ENCODE peak calls at places on chromosomes 12 and 14, in eight cellular contexts. One of them, this sample, is unnamed.

GRCh38 chr12:40211185-40211584 is 13.6 kb upstream of the LRRK2 start:
- DNase-seq in neural progenitor cell: no peak
- DNase-seq in endothelial cell of umbilical vein: no peak
- DNase-seq in hepatocyte: no peak
- DNase-seq in neuronal stem cell: no peak
- DNase-seq in H9: no peak
- DNase-seq in fibroblast of lung: no peak
- DNase-seq in IMR-90: no peak
- DNase-seq in this sample: no peak

GRCh38 chr12:58554522-58555157 is 365.7 kb downstream of the LRIG3 start:
- DNase-seq in neural progenitor cell: no peak
- DNase-seq in endothelial cell of umbilical vein: no peak
- DNase-seq in hepatocyte: no peak
- DNase-seq in neuronal stem cell: no peak
- DNase-seq in H9: no peak
- DNase-seq in fibroblast of lung: peak
- DNase-seq in IMR-90: no peak
- DNase-seq in this sample: no peak

GRCh38 chr14:62722406-62722805 is 322.9 kb downstream of the KCNH5 start:
- DNase-seq in neural progenitor cell: no peak
- DNase-seq in endothelial cell of umbilical vein: no peak
- DNase-seq in hepatocyte: no peak
- DNase-seq in neuronal stem cell: no peak
- DNase-seq in H9: no peak
- DNase-seq in fibroblast of lung: no peak
- DNase-seq in IMR-90: peak
- DNase-seq in this sample: no peak

GRCh38 chr12:113470871-113471618 is 626 bp downstream of the LHX5 start:
- DNase-seq in neural progenitor cell: peak
- DNase-seq in endothelial cell of umbilical vein: no peak
- DNase-seq in hepatocyte: no peak
- DNase-seq in neuronal stem cell: peak
- DNase-seq in H9: peak
- DNase-seq in fibroblast of lung: no peak
- DNase-seq in IMR-90: no peak
- DNase-seq in this sample: no peak

GRCh38 chr12:132502149-132502881 is 12.4 kb downstream of the FBRSL1 start:
- DNase-seq in neural progenitor cell: peak
- DNase-seq in endothelial cell of umbilical vein: no peak
- DNase-seq in hepatocyte: no peak
- DNase-seq in neuronal stem cell: peak
- DNase-seq in H9: peak
- DNase-seq in fibroblast of lung: no peak
- DNase-seq in IMR-90: no peak
- DNase-seq in this sample: peak

GRCh38 chr12:93297032-93297431 is 80.7 kb upstream of the NUDT4 start:
- DNase-seq in neural progenitor cell: no peak
- DNase-seq in endothelial cell of umbilical vein: no peak
- DNase-seq in hepatocyte: no peak
- DNase-seq in neuronal stem cell: no peak
- DNase-seq in H9: no peak
- DNase-seq in fibroblast of lung: no peak
- DNase-seq in IMR-90: no peak
- DNase-seq in this sample: no peak

GRCh38 chr14:79596531-79596930 is 614.8 kb downstream of the DIO2 start:
- DNase-seq in neural progenitor cell: no peak
- DNase-seq in endothelial cell of umbilical vein: no peak
- DNase-seq in hepatocyte: peak
- DNase-seq in neuronal stem cell: no peak
- DNase-seq in H9: no peak
- DNase-seq in fibroblast of lung: peak
- DNase-seq in IMR-90: peak
- DNase-seq in this sample: no peak

GRCh38 chr12:90086281-90086680 is 377.6 kb upstream of the ATP2B1 start:
- DNase-seq in neural progenitor cell: no peak
- DNase-seq in endothelial cell of umbilical vein: no peak
- DNase-seq in hepatocyte: no peak
- DNase-seq in neuronal stem cell: no peak
- DNase-seq in H9: no peak
- DNase-seq in fibroblast of lung: peak
- DNase-seq in IMR-90: peak
- DNase-seq in this sample: no peak

GRCh38 chr12:6182279-6182898 is 17.8 kb upstream of the CD9 start:
- DNase-seq in neural progenitor cell: no peak
- DNase-seq in endothelial cell of umbilical vein: peak
- DNase-seq in hepatocyte: peak
- DNase-seq in neuronal stem cell: no peak
- DNase-seq in H9: peak
- DNase-seq in fibroblast of lung: peak
- DNase-seq in IMR-90: peak
- DNase-seq in this sample: no peak
- H3K27ac ChIP-seq in neural progenitor cell: no peak
- H3K27ac ChIP-seq in endothelial cell of umbilical vein: peak
- H3K27ac ChIP-seq in hepatocyte: peak
- H3K27ac ChIP-seq in neuronal stem cell: no peak
- H3K27ac ChIP-seq in H9: no peak
- H3K27ac ChIP-seq in fibroblast of lung: peak
- H3K27ac ChIP-seq in IMR-90: peak
- H3K27ac ChIP-seq in this sample: no peak

DNA sequence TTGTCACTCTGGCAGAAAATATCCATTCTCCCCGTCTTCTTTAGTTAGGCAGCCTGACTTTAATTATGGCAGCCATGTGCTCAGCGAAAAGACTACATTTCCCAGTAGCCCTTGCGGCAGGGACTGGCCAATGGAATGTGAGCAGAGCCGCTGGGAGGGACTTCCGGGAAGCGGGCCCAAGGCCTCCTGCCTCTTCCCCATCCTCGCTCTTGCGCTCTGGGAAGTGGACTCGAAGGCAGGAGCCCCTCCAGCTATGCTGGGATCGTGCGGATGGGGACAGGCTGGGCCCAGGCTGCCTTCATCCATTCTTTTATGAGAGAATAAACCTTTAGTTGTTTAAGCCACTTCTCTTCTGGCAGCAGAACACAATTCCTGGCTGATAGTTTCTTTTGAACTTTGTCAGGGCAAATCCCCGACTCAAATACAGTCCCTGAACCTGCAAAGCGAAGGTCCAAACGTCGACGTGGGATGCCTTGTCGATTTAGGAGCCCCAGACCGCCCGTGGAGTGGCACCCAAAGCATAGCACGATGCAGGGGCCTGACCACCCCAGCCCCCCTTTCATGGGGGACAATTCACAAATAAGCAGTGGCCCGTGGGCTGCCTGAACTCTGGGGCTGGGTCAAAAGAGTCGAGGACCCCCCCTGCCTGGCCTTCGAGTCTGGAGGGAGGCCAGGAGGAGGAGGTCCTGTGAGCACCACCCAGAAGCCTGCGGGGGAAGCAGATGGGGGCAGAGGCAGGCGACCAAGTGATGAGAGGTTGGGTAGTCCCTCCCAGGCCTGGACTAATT is 15.6 kb upstream of the LRTM2 start:
- DNase-seq in neural progenitor cell: peak
- DNase-seq in endothelial cell of umbilical vein: peak
- DNase-seq in hepatocyte: peak
- DNase-seq in neuronal stem cell: peak
- DNase-seq in H9: peak
- DNase-seq in fibroblast of lung: peak
- DNase-seq in IMR-90: peak
- DNase-seq in this sample: peak
- H2AFZ ChIP-seq in neural progenitor cell: peak
- H2AFZ ChIP-seq in endothelial cell of umbilical vein: peak
- H2AFZ ChIP-seq in hepatocyte: peak
- H2AFZ ChIP-seq in neuronal stem cell: peak
- H2AFZ ChIP-seq in H9: no peak
- H2AFZ ChIP-seq in fibroblast of lung: peak
- H2AFZ ChIP-seq in IMR-90: peak
- H2AFZ ChIP-seq in this sample: peak

GRCh38 chr14:89293349-89293916 is 123.6 kb downstream of the FOXN3 start:
- DNase-seq in neural progenitor cell: no peak
- DNase-seq in endothelial cell of umbilical vein: no peak
- DNase-seq in hepatocyte: no peak
- DNase-seq in neuronal stem cell: no peak
- DNase-seq in H9: peak
- DNase-seq in fibroblast of lung: no peak
- DNase-seq in IMR-90: no peak
- DNase-seq in this sample: no peak
- H3K27ac ChIP-seq in neural progenitor cell: no peak
- H3K27ac ChIP-seq in endothelial cell of umbilical vein: no peak
- H3K27ac ChIP-seq in hepatocyte: no peak
- H3K27ac ChIP-seq in neuronal stem cell: no peak
- H3K27ac ChIP-seq in H9: peak
- H3K27ac ChIP-seq in fibroblast of lung: no peak
- H3K27ac ChIP-seq in IMR-90: no peak
- H3K27ac ChIP-seq in this sample: no peak

DNA sequence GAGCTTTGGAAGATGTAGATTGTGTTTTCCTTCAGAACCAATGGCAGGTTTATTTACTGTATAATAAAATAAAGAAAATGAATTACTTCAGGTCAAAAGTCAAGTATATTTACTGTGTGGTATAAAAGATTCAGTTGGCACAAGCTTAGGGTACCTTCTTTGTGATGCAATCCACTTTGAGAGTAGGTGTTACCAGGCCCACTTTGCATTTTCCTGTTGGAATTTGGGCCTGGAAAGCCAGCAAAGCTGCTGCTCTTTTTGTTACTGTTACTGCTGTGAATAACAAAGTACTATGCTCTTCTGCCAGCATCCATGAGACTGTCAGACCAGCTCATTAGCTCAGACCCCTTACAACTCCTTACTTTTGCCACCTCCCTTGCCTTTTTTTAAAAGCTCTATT is 649.0 kb upstream of the SEL1L start:
- DNase-seq in neural progenitor cell: no peak
- DNase-seq in endothelial cell of umbilical vein: no peak
- DNase-seq in hepatocyte: no peak
- DNase-seq in neuronal stem cell: no peak
- DNase-seq in H9: no peak
- DNase-seq in fibroblast of lung: no peak
- DNase-seq in IMR-90: no peak
- DNase-seq in this sample: no peak
- H2AFZ ChIP-seq in neural progenitor cell: no peak
- H2AFZ ChIP-seq in endothelial cell of umbilical vein: no peak
- H2AFZ ChIP-seq in hepatocyte: no peak
- H2AFZ ChIP-seq in neuronal stem cell: no peak
- H2AFZ ChIP-seq in H9: no peak
- H2AFZ ChIP-seq in fibroblast of lung: no peak
- H2AFZ ChIP-seq in IMR-90: no peak
- H2AFZ ChIP-seq in this sample: no peak

DNA sequence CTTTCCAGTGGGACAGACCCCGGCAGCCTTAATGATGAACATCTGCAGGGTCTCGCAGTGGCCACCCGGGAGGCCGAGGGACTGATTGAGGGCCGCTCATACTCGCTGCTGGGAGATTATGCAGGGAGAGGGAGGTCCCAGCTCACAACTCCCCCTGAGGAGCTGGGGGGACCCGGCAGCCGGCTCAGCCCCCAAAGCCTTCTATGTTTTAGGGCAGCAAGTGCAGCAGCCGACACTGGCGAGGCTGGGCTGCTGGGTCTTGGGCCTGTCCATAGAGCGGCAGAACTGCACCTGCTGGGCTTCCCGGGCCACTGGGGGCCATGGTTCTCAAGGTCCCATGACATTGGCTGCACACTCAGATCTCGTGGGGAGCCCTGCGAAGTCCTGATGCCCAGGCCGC is 110.7 kb downstream of the RFLNA start:
- DNase-seq in neural progenitor cell: no peak
- DNase-seq in endothelial cell of umbilical vein: no peak
- DNase-seq in hepatocyte: no peak
- DNase-seq in neuronal stem cell: no peak
- DNase-seq in H9: no peak
- DNase-seq in fibroblast of lung: no peak
- DNase-seq in IMR-90: no peak
- DNase-seq in this sample: no peak
- H3K27ac ChIP-seq in neural progenitor cell: no peak
- H3K27ac ChIP-seq in endothelial cell of umbilical vein: no peak
- H3K27ac ChIP-seq in hepatocyte: no peak
- H3K27ac ChIP-seq in neuronal stem cell: no peak
- H3K27ac ChIP-seq in H9: no peak
- H3K27ac ChIP-seq in fibroblast of lung: no peak
- H3K27ac ChIP-seq in IMR-90: no peak
- H3K27ac ChIP-seq in this sample: no peak

DNA sequence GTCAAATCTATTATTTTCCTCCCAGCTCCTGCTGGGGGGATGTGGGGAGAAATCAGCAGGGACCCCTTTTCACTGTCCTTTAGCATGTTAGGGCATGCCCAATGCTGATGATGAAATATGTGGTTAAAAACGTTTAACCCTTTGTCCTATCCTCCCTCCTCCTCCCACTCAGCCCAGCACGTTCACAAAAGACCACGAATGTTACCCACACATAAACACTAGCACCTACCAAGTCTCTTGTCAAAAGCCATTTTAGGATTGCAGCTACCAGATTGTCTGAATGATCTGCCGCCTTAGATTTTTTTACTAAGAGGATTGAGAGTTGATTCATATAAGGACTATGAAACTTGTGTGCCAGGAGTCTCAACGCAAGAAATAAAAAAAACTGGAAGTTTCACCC is 70.4 kb downstream of the TBK1 start:
- DNase-seq in neural progenitor cell: no peak
- DNase-seq in endothelial cell of umbilical vein: no peak
- DNase-seq in hepatocyte: no peak
- DNase-seq in neuronal stem cell: no peak
- DNase-seq in H9: no peak
- DNase-seq in fibroblast of lung: peak
- DNase-seq in IMR-90: peak
- DNase-seq in this sample: no peak
- H2AFZ ChIP-seq in neural progenitor cell: peak
- H2AFZ ChIP-seq in endothelial cell of umbilical vein: peak
- H2AFZ ChIP-seq in hepatocyte: no peak
- H2AFZ ChIP-seq in neuronal stem cell: peak
- H2AFZ ChIP-seq in H9: peak
- H2AFZ ChIP-seq in fibroblast of lung: peak
- H2AFZ ChIP-seq in IMR-90: peak
- H2AFZ ChIP-seq in this sample: no peak

DNA sequence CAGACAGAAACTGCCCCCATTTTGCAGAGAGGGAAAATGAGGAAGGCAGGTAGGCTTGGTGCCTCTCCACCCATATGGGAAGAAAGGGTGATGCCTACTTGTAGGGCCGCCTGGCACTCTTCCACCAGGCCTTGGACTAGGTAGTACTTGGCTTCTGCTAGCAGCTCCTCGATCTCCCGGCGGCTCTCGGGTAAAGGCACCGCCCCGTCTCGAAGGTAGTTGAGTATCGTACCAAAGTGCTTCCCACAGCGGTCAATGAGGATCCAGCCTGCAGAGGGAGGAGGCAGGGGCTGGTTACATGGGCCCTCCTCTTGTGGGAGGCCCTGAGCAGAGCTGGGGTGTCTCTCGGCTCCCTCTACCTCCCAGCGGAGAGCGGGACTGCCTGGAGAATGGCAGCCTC is 16.6 kb downstream of the KCTD10 start:
- DNase-seq in neural progenitor cell: no peak
- DNase-seq in endothelial cell of umbilical vein: no peak
- DNase-seq in hepatocyte: no peak
- DNase-seq in neuronal stem cell: no peak
- DNase-seq in H9: no peak
- DNase-seq in fibroblast of lung: no peak
- DNase-seq in IMR-90: no peak
- DNase-seq in this sample: no peak
- H3K27ac ChIP-seq in neural progenitor cell: no peak
- H3K27ac ChIP-seq in endothelial cell of umbilical vein: peak
- H3K27ac ChIP-seq in hepatocyte: peak
- H3K27ac ChIP-seq in neuronal stem cell: no peak
- H3K27ac ChIP-seq in H9: no peak
- H3K27ac ChIP-seq in fibroblast of lung: peak
- H3K27ac ChIP-seq in IMR-90: peak
- H3K27ac ChIP-seq in this sample: no peak

This sample was measured in Karpas-422.